ENCODE peak calls at places on chromosomes 3 and 15, in nine cellular contexts. V, Q, C, W, R, A, J, F and M are unnamed samples.

GRCh38 chr3:186425788-186426730 is 64.0 kb upstream of the DGKG start:
- DNase-seq in V (peak), Q (no peak), C (no peak), W (peak), R (no peak), A (no peak), J (no peak), F (peak), M (no peak)

GRCh38 chr15:48637639-48638038 is 7.9 kb downstream of the FBN1 start:
- DNase-seq in V (no peak), Q (no peak), C (no peak), W (no peak), R (no peak), A (no peak), J (no peak), F (no peak), M (no peak)

GRCh38 chr3:30098656-30099454 is 507.5 kb upstream of the TGFBR2 start:
- DNase-seq in V (no peak), Q (peak), C (no peak), W (no peak), R (no peak), A (no peak), J (no peak), F (peak), M (no peak)

GRCh38 chr3:197354195-197355059 is 56.0 kb upstream of the DLG1 start:
- DNase-seq in V (no peak), Q (no peak), C (no peak), W (peak), R (peak), A (no peak), J (no peak), F (peak), M (no peak)

GRCh38 chr15:88681610-88682221 is 42.9 kb downstream of the ISG20 start:
- DNase-seq in V (no peak), Q (no peak), C (no peak), W (no peak), R (no peak), A (no peak), J (no peak), F (no peak), M (no peak)

GRCh38 chr3:184300377-184300717 is 1.3 kb downstream of the PSMD2 start:
- DNase-seq in V (no peak), Q (no peak), C (no peak), W (no peak), R (no peak), A (no peak), J (no peak), F (peak), M (no peak)

GRCh38 chr15:65832549-65833364 is 36.5 kb upstream of the RAB11A start:
- DNase-seq in V (peak), Q (peak), C (peak), W (peak), R (peak), A (peak), J (peak), F (peak), M (peak)

GRCh38 chr3:176987901-176988300 is 209.4 kb downstream of the TBL1XR1 start:
- DNase-seq in V (peak), Q (no peak), C (no peak), W (peak), R (no peak), A (no peak), J (no peak), F (peak), M (no peak)

GRCh38 chr3:32780735-32781210 is 37.0 kb upstream of the TRIM71 start:
- DNase-seq in V (no peak), Q (peak), C (no peak), W (peak), R (peak), A (no peak), J (peak), F (peak), M (no peak)

GRCh38 chr3:185176756-185177359 is 24.0 kb upstream of the C3orf70 start:
- DNase-seq in V (no peak), Q (peak), C (peak), W (peak), R (peak), A (peak), J (peak), F (peak), M (no peak)

GRCh38 chr15:92109485-92109884 is 256.0 kb downstream of the SLCO3A1 start:
- DNase-seq in V (no peak), Q (peak), C (peak), W (peak), R (no peak), A (no peak), J (no peak), F (no peak), M (no peak)

GRCh38 chr3:196287066-196287404 is 491 bp downstream of the PCYT1A start:
- DNase-seq in V (no peak), Q (no peak), C (no peak), W (no peak), R (no peak), A (no peak), J (peak), F (peak), M (no peak)

GRCh38 chr15:82184776-82185175 is 77.8 kb downstream of the EFL1 start:
- DNase-seq in V (no peak), Q (no peak), C (no peak), W (no peak), R (no peak), A (no peak), J (no peak), F (no peak), M (no peak)